ENCODE peak calls at places on chromosome 2, in eight cellular contexts. K is AG04450, B is HFFc6, L is epithelial cell of esophagus, F is RWPE1, Z is lower lobe of right lung, O is right lobe of liver, U is adrenal gland. C is an unnamed sample.

GRCh38 chr2:160054984-160055725 is 7.3 kb downstream of the PLA2R1 start:
- DNase-seq in K (no peak), Z (no peak), B (peak; percentile 19), L (peak; percentile 54), U (no peak), O (no peak), F (no peak), C (no peak)

GRCh38 chr2:64274399-64275173 is 130.4 kb upstream of the PELI1 start:
- DNase-seq in L (peak; percentile 60), U (no peak), K (no peak), B (no peak), O (no peak), Z (no peak), F (no peak), C (no peak)

GRCh38 chr2:230666885-230667712 is 45.5 kb upstream of the CAB39 start:
- DNase-seq in B (peak; percentile 70), O (no peak), Z (no peak), U (no peak), L (peak; percentile 89), F (peak; percentile 34), K (no peak), C (no peak)

GRCh38 chr2:158458617-158458920 is 1.8 kb downstream of the PKP4 start:
- DNase-seq in F (no peak), B (no peak), U (no peak), Z (no peak), K (no peak), O (no peak), L (no peak), C (no peak)

GRCh38 chr2:177244244-177244771 is 20.2 kb downstream of the NFE2L2 start:
- DNase-seq in K (no peak), O (no peak), L (no peak), U (no peak), Z (no peak), B (no peak), F (no peak), C (no peak)

GRCh38 chr2:52264488-52264887 is 1232.6 kb upstream of the NRXN1 start:
- DNase-seq in Z (no peak), B (no peak), U (no peak), O (no peak), F (no peak), K (no peak), L (no peak), C (no peak)

GRCh38 chr2:232502901-232503791 is 15.5 kb upstream of the ECEL1 start:
- DNase-seq in B (no peak), F (peak; percentile 33), K (no peak), Z (no peak), U (peak; percentile 46), O (peak; percentile 55), L (peak; percentile 29), C (no peak)

GRCh38 chr2:60552851-60553495 is 481 bp downstream of the BCL11A start:
- DNase-seq in Z (no peak), U (no peak), B (no peak), K (no peak), L (no peak), O (no peak), F (no peak), C (no peak)

GRCh38 chr2:38176619-38177021 is 100.7 kb upstream of the CYP1B1 start:
- DNase-seq in O (no peak), F (no peak), Z (no peak), L (peak; percentile 32), K (peak; percentile 78), B (no peak), U (no peak), C (no peak)

GRCh38 chr2:218993345-218994315 is at the start of gene CRYBA2:
- DNase-seq in F (no peak), L (peak; percentile 44), Z (no peak), U (no peak), B (no peak), O (no peak), K (no peak), C (peak; percentile 31)

GRCh38 chr2:132550945-132551344 is 119.1 kb downstream of the LYPD1 start:
- DNase-seq in O (no peak), L (no peak), Z (no peak), F (no peak), U (no peak), B (peak; percentile 14), K (no peak), C (no peak)

DNA sequence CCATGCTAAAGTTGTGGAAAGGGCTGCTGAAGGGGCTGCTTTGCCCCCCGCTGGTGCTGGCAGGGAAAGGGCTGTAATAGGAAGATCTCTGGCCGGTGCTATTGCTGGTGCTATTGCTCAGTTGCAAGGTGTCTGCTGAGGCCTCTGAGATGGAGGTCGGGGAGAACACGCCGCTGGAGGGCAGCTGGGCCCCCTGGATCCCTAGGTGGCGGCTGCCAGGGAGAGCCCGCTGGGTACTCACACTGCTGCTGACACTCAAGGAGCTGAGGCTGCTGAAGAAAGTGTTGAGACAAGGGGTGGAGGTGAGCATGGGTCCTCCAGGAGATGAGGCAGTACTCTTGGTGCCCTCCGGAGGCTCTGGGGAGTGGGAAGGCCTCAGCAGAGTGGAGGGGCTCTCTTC is 4.2 kb downstream of the FOXI3 start:
- DNase-seq in U (no peak), Z (no peak), L (no peak), B (no peak), K (no peak), F (no peak), O (no peak), C (no peak)
- TF ChIP-seq CTCF in U (no peak), Z (no peak), L (no peak), B (no peak), K (no peak), F (no peak), O (no peak), C (no peak)

GRCh38 chr2:207008105-207008990 is 69.0 kb downstream of the CPO start:
- DNase-seq in L (peak; percentile 67), U (no peak), Z (no peak), K (no peak), B (peak; percentile 7), F (peak; percentile 12), O (no peak), C (no peak)
- TF ChIP-seq CTCF in L (no peak), U (no peak), Z (peak; percentile 29), K (peak; percentile 36), B (peak; percentile 56), F (no peak), O (no peak), C (no peak)

GRCh38 chr2:84970266-84970955 is 550 bp upstream of the KCMF1 start:
- DNase-seq in B (no peak), O (peak; percentile 75), L (peak; percentile 60), Z (peak; percentile 85), K (no peak), U (peak; percentile 67), F (peak; percentile 58), C (peak; percentile 86)
- TF ChIP-seq CTCF in B (no peak), O (no peak), L (no peak), Z (no peak), K (no peak), U (no peak), F (no peak), C (no peak)

GRCh38 chr2:175168564-175168945 is 552 bp upstream of the ATF2 start:
- DNase-seq in O (no peak), B (no peak), F (no peak), K (no peak), U (no peak), L (no peak), Z (no peak), C (no peak)
- TF ChIP-seq CTCF in O (no peak), B (no peak), F (no peak), K (no peak), U (no peak), L (no peak), Z (no peak), C (no peak)

C was measured in GM20000.